ENCODE peak calls at places on chromosomes 5 and 9, in four cellular contexts. One of them, this sample, is unnamed.

GRCh38 chr9:16131269-16131668 is 578.4 kb downstream of the CCDC171 start:
- DNase-seq in psoas muscle: no peak
- DNase-seq in coronary artery: no peak
- DNase-seq in activated CD4-positive, alpha-beta T cell treated with anti-CD3 and anti-CD28 coated beads, Interleukin-2, amount 50 U/mL, for 1 hour: no peak
- DNase-seq in this sample: no peak

GRCh38 chr9:18786196-18786595 is 246.8 kb downstream of the SAXO1 start:
- DNase-seq in activated CD4-positive, alpha-beta T cell treated with anti-CD3 and anti-CD28 coated beads, Interleukin-2, amount 50 U/mL, for 1 hour: no peak
- DNase-seq in psoas muscle: no peak
- DNase-seq in coronary artery: no peak
- DNase-seq in this sample: no peak

GRCh38 chr5:149141957-149142851 is 911 bp downstream of the ABLIM3 start:
- DNase-seq in coronary artery: no peak
- DNase-seq in activated CD4-positive, alpha-beta T cell treated with anti-CD3 and anti-CD28 coated beads, Interleukin-2, amount 50 U/mL, for 1 hour: no peak
- DNase-seq in psoas muscle: peak; percentile 56
- DNase-seq in this sample: no peak

GRCh38 chr5:171309526-171310333 is 682 bp downstream of the TLX3 start:
- DNase-seq in coronary artery: peak; percentile 56
- DNase-seq in activated CD4-positive, alpha-beta T cell treated with anti-CD3 and anti-CD28 coated beads, Interleukin-2, amount 50 U/mL, for 1 hour: no peak
- DNase-seq in psoas muscle: peak; percentile 61
- DNase-seq in this sample: no peak

GRCh38 chr5:75460532-75460931 is 50.9 kb downstream of the CERT1 start:
- DNase-seq in coronary artery: no peak
- DNase-seq in psoas muscle: no peak
- DNase-seq in activated CD4-positive, alpha-beta T cell treated with anti-CD3 and anti-CD28 coated beads, Interleukin-2, amount 50 U/mL, for 1 hour: no peak
- DNase-seq in this sample: no peak

GRCh38 chr5:21688655-21689054 is 1164.5 kb downstream of the CDH12 start:
- DNase-seq in psoas muscle: no peak
- DNase-seq in activated CD4-positive, alpha-beta T cell treated with anti-CD3 and anti-CD28 coated beads, Interleukin-2, amount 50 U/mL, for 1 hour: no peak
- DNase-seq in coronary artery: no peak
- DNase-seq in this sample: no peak

GRCh38 chr5:9125852-9126251 is 420.0 kb downstream of the SEMA5A start:
- DNase-seq in activated CD4-positive, alpha-beta T cell treated with anti-CD3 and anti-CD28 coated beads, Interleukin-2, amount 50 U/mL, for 1 hour: no peak
- DNase-seq in coronary artery: no peak
- DNase-seq in psoas muscle: no peak
- DNase-seq in this sample: no peak

GRCh38 chr5:170782438-170782837 is 1.1 kb upstream of the GABRP start:
- DNase-seq in activated CD4-positive, alpha-beta T cell treated with anti-CD3 and anti-CD28 coated beads, Interleukin-2, amount 50 U/mL, for 1 hour: no peak
- DNase-seq in coronary artery: peak; percentile 31
- DNase-seq in psoas muscle: no peak
- DNase-seq in this sample: no peak

GRCh38 chr5:177302354-177303110 is 987 bp downstream of the RAB24 start:
- DNase-seq in coronary artery: peak; percentile 70
- DNase-seq in psoas muscle: peak; percentile 36
- DNase-seq in activated CD4-positive, alpha-beta T cell treated with anti-CD3 and anti-CD28 coated beads, Interleukin-2, amount 50 U/mL, for 1 hour: no peak
- DNase-seq in this sample: no peak

GRCh38 chr9:19231126-19232035 is 888 bp downstream of the DENND4C start:
- DNase-seq in coronary artery: no peak
- DNase-seq in activated CD4-positive, alpha-beta T cell treated with anti-CD3 and anti-CD28 coated beads, Interleukin-2, amount 50 U/mL, for 1 hour: no peak
- DNase-seq in psoas muscle: peak; percentile 65
- DNase-seq in this sample: no peak